ENCODE peak calls at places on chromosome 20, in six cellular contexts. Z, B, P, S, X and F are unnamed samples.

GRCh38 chr20:45318386-45318939 is 10.4 kb upstream of the MATN4 start:
- DNase-seq in Z (no peak), B (no peak), P (no peak), S (no peak), X (no peak), F (no peak)

GRCh38 chr20:64057628-64058498 is 5.1 kb upstream of the TCEA2 start:
- DNase-seq in Z (peak; percentile 83), B (no peak), P (peak; percentile 91), S (no peak), X (no peak), F (peak; percentile 94)

GRCh38 chr20:47318027-47318595 is 38.4 kb downstream of the ZMYND8 start:
- DNase-seq in Z (peak; percentile 94), B (no peak), P (peak; percentile 35), S (peak; percentile 59), X (no peak), F (peak; percentile 37)

GRCh38 chr20:48760403-48760889 is 67.4 kb downstream of the PREX1 start:
- DNase-seq in Z (no peak), B (no peak), P (no peak), S (no peak), X (no peak), F (no peak)

GRCh38 chr20:54069501-54069971 is 858 bp downstream of the BCAS1 start:
- DNase-seq in Z (no peak), B (no peak), P (no peak), S (peak; percentile 29), X (no peak), F (no peak)

GRCh38 chr20:56091635-56092180 is 86.4 kb upstream of the CBLN4 start:
- DNase-seq in Z (no peak), B (no peak), P (no peak), S (no peak), X (no peak), F (no peak)

GRCh38 chr20:63711085-63711645 is 3.3 kb downstream of the ZGPAT start:
- DNase-seq in Z (no peak), B (no peak), P (no peak), S (no peak), X (no peak), F (no peak)

GRCh38 chr20:53942121-53942816 is 128.1 kb downstream of the BCAS1 start:
- DNase-seq in Z (no peak), B (no peak), P (no peak), S (no peak), X (peak; percentile 63), F (peak; percentile 34)

GRCh38 chr20:51221791-51222408 is 199.0 kb upstream of the KCNG1 start:
- DNase-seq in Z (no peak), B (peak; percentile 40), P (no peak), S (peak; percentile 23), X (no peak), F (peak; percentile 70)

GRCh38 chr20:59400666-59401065 is 100.3 kb downstream of the EDN3 start:
- DNase-seq in Z (no peak), B (no peak), P (no peak), S (no peak), X (no peak), F (no peak)

GRCh38 chr20:48378976-48379670 is 448.7 kb downstream of the PREX1 start:
- DNase-seq in Z (no peak), B (no peak), P (no peak), S (no peak), X (no peak), F (no peak)

GRCh38 chr20:47111576-47111975 is 216.9 kb downstream of the EYA2 start:
- DNase-seq in Z (no peak), B (no peak), P (no peak), S (no peak), X (no peak), F (no peak)

GRCh38 chr20:57109151-57109953 is 157.1 kb downstream of the BMP7 start:
- DNase-seq in Z (peak; percentile 60), B (no peak), P (no peak), S (no peak), X (no peak), F (no peak)

GRCh38 chr20:38833857-38834164 is 28.3 kb downstream of the PPP1R16B start:
- DNase-seq in Z (no peak), B (no peak), P (no peak), S (no peak), X (no peak), F (no peak)

GRCh38 chr20:47921306-47922279 is 136.3 kb upstream of the SULF2 start:
- DNase-seq in Z (no peak), B (no peak), P (no peak), S (no peak), X (no peak), F (no peak)

GRCh38 chr20:16761305-16761829 is 13.2 kb downstream of the OTOR start:
- DNase-seq in Z (peak; percentile 77), B (peak; percentile 74), P (peak; percentile 37), S (peak; percentile 41), X (peak; percentile 19), F (peak; percentile 43)

GRCh38 chr20:43925786-43926185 is 11.1 kb downstream of the TOX2 start:
- DNase-seq in Z (no peak), B (no peak), P (no peak), S (no peak), X (no peak), F (no peak)
- TF ChIP-seq CTCF in Z (no peak), B (no peak), P (no peak), S (no peak), X (no peak), F (no peak)

GRCh38 chr20:40673442-40673841 is 15.6 kb downstream of the MAFB start:
- DNase-seq in Z (no peak), B (no peak), P (no peak), S (no peak), X (no peak), F (no peak)
- TF ChIP-seq SP1 in Z (no peak), B (no peak), P (no peak), S (no peak), X (no peak), F (no peak)

GRCh38 chr20:49865559-49865958 is 49.8 kb downstream of the SPATA2 start:
- DNase-seq in Z (no peak), B (no peak), P (no peak), S (no peak), X (no peak), F (no peak)
- TF ChIP-seq CTCF in Z (no peak), B (no peak), P (no peak), S (no peak), X (no peak), F (no peak)

GRCh38 chr20:13006825-13007224 is 1.9 kb upstream of the SPTLC3 start:
- DNase-seq in Z (no peak), B (no peak), P (no peak), S (no peak), X (no peak), F (no peak)

GRCh38 chr20:13009682-13010406 is 1.1 kb downstream of the SPTLC3 start:
- DNase-seq in Z (peak; percentile 63), B (no peak), P (no peak), S (no peak), X (peak; percentile 77), F (no peak)

GRCh38 chr20:13007596-13007995 is 1.2 kb upstream of the SPTLC3 start:
- DNase-seq in Z (no peak), B (no peak), P (no peak), S (no peak), X (no peak), F (no peak)

GRCh38 chr20:13012886-13013285 is 4.1 kb downstream of the SPTLC3 start:
- DNase-seq in Z (no peak), B (no peak), P (no peak), S (no peak), X (no peak), F (no peak)

GRCh38 chr20:13008761-13009681 is at the start of gene SPTLC3:
- DNase-seq in Z (peak; percentile 56), B (no peak), P (no peak), S (peak; percentile 15), X (no peak), F (peak; percentile 24)
- TF ChIP-seq SP1 in Z (no peak), B (no peak), P (no peak), S (no peak), X (no peak), F (no peak)

DNA sequence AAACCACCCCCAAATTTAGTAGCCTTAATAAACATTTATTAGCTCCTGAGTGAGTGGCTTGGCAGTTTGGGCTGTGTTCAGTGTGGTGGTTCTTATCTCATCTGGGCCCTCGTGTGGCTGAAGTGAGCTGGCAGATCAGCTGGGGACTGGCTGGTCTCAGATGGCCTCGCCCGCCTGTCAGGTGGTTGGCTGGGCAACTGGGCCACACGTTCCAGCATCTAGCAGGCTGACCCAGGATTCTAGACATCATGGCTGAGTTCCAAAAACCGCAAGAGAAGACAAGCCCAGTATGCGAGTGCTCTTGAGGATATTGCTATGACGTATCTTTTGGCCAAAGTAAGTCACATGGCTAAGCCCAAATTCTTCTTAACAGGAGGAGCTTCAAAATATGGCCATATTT is 28.9 kb downstream of the EIF2S2 start:
- DNase-seq in Z (no peak), B (no peak), P (peak; percentile 68), S (no peak), X (no peak), F (no peak)
- TF ChIP-seq CTCF in Z (peak; percentile 24), B (no peak), P (peak; percentile 19), S (no peak), X (no peak), F (no peak)

GRCh38 chr20:19407731-19408130 is 195.3 kb downstream of the SLC24A3 start:
- DNase-seq in Z (no peak), B (no peak), P (no peak), S (no peak), X (no peak), F (no peak)

GRCh38 chr20:19405958-19406357 is 193.5 kb downstream of the SLC24A3 start:
- DNase-seq in Z (no peak), B (no peak), P (no peak), S (no peak), X (no peak), F (no peak)

GRCh38 chr20:19406371-19406770 is 193.9 kb downstream of the SLC24A3 start:
- DNase-seq in Z (no peak), B (no peak), P (no peak), S (no peak), X (no peak), F (no peak)

GRCh38 chr20:19411811-19412210 is 199.4 kb downstream of the SLC24A3 start:
- DNase-seq in Z (no peak), B (no peak), P (no peak), S (no peak), X (no peak), F (no peak)

GRCh38 chr20:19408971-19409370 is 196.5 kb downstream of the SLC24A3 start:
- DNase-seq in Z (no peak), B (no peak), P (no peak), S (no peak), X (no peak), F (no peak)
- TF ChIP-seq SP1 in Z (no peak), B (no peak), P (no peak), S (no peak), X (no peak), F (no peak)

GRCh38 chr20:36415475-36416002 is 109.4 kb downstream of the DLGAP4 start:
- DNase-seq in Z (no peak), B (no peak), P (no peak), S (no peak), X (no peak), F (no peak)
- TF ChIP-seq CTCF in Z (no peak), B (no peak), P (no peak), S (no peak), X (no peak), F (no peak)